ENCODE peak calls at places on chromosomes 6 and 20, in six cellular contexts. I is DND-41, A is MM.1S, B is adrenal gland, H is mammary epithelial cell, U is right cardiac atrium. E is an unnamed sample.

GRCh38 chr6:87794922-87795885 is 93.2 kb upstream of the AKIRIN2 start:
- DNase-seq in I (no peak), A (no peak), B (peak; percentile 53), H (no peak), U (no peak), E (no peak)

GRCh38 chr6:45577836-45578504 is 200.2 kb upstream of the SUPT3H start:
- DNase-seq in I (no peak), A (no peak), B (peak; percentile 10), H (no peak), U (no peak), E (peak; percentile 34)

GRCh38 chr6:52500268-52501129 is 76.4 kb downstream of the TRAM2 start:
- DNase-seq in I (no peak), A (no peak), B (no peak), H (no peak), U (peak; percentile 72), E (no peak)

GRCh38 chr20:5933802-5934436 is 16.4 kb downstream of the TRMT6 start:
- DNase-seq in I (no peak), A (peak; percentile 20), B (peak; percentile 25), H (no peak), U (no peak), E (peak; percentile 18)

GRCh38 chr20:58636396-58636982 is 14.6 kb upstream of the STX16 start:
- DNase-seq in I (no peak), A (no peak), B (no peak), H (no peak), U (no peak), E (no peak)

GRCh38 chr6:148335582-148335981 is 7.1 kb upstream of the SASH1 start:
- DNase-seq in I (no peak), A (no peak), B (no peak), H (peak; percentile 68), U (no peak), E (peak; percentile 35)

GRCh38 chr20:53570446-53571276 is 23.0 kb downstream of the ZNF217 start:
- DNase-seq in I (peak; percentile 2), A (no peak), B (no peak), H (no peak), U (no peak), E (peak; percentile 23)

GRCh38 chr6:31402324-31403282 is 792 bp upstream of the MICA start:
- DNase-seq in I (peak; percentile 56), A (peak; percentile 56), B (peak; percentile 60), H (no peak), U (no peak), E (peak; percentile 23)

GRCh38 chr6:110511401-110511800 is 35.0 kb upstream of the SLC22A16 start:
- DNase-seq in I (no peak), A (no peak), B (no peak), H (no peak), U (no peak), E (no peak)

GRCh38 chr6:7045331-7045730 is 62.4 kb upstream of the RREB1 start:
- DNase-seq in I (no peak), A (no peak), B (no peak), H (no peak), U (no peak), E (no peak)

GRCh38 chr6:29748391-29749352 is 25.4 kb downstream of the HLA-F start:
- DNase-seq in I (no peak), A (peak; percentile 77), B (peak; percentile 96), H (peak; percentile 91), U (peak; percentile 97), E (peak; percentile 95)

GRCh38 chr6:169867751-169868191 is 116.3 kb downstream of the ERMARD start:
- DNase-seq in I (no peak), A (no peak), B (no peak), H (no peak), U (no peak), E (no peak)

GRCh38 chr6:4466260-4466659 is 309.9 kb upstream of the CDYL start:
- DNase-seq in I (no peak), A (no peak), B (peak; percentile 20), H (no peak), U (no peak), E (no peak)

GRCh38 chr20:54293526-54293925 is 85.6 kb downstream of the PFDN4 start:
- DNase-seq in I (no peak), A (no peak), B (peak; percentile 2), H (no peak), U (no peak), E (no peak)

GRCh38 chr20:5312518-5312917 is 4.2 kb downstream of the PROKR2 start:
- DNase-seq in I (no peak), A (no peak), B (no peak), H (no peak), U (no peak), E (no peak)

GRCh38 chr20:49969946-49970345 is 12.8 kb upstream of the SNAI1 start:
- DNase-seq in I (no peak), A (peak; percentile 76), B (no peak), H (peak; percentile 49), U (no peak), E (no peak)

GRCh38 chr20:49965781-49966304 is 16.9 kb upstream of the SNAI1 start:
- DNase-seq in I (no peak), A (no peak), B (no peak), H (no peak), U (no peak), E (no peak)

GRCh38 chr20:49969234-49969633 is 13.5 kb upstream of the SNAI1 start:
- DNase-seq in I (no peak), A (peak; percentile 48), B (no peak), H (no peak), U (no peak), E (no peak)

GRCh38 chr20:49961413-49961812 is 21.4 kb upstream of the SNAI1 start:
- DNase-seq in I (no peak), A (no peak), B (no peak), H (no peak), U (no peak), E (no peak)

GRCh38 chr20:49964964-49965780 is 17.6 kb upstream of the SNAI1 start:
- DNase-seq in I (peak; percentile 34), A (peak; percentile 32), B (peak; percentile 29), H (no peak), U (no peak), E (peak; percentile 51)
- H3K27ac ChIP-seq in I (no peak overlapping the region), A (no peak overlapping the region), B (no peak overlapping the region), H (no peak overlapping the region), U (no peak overlapping the region), E (peak overlapping the region; percentile 53)

DNA sequence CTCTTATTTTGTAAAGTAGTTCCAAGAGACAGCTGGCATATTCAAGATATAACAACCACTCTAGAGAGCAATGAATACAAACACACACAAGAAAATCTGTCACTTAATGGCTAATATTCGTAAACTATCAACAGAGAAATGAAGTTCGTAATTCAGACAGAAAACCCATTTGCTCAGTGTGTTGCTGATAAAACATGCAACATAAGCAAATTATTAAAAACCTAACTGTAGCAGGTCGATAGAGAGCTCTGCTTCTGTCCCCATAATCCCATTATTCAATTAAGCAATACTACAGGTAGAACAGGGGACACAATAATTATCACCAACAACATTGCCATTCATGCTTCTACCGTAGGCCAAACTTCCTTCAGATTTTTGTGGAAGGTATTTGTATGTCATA is 714.4 kb upstream of the MARCKS start:
- DNase-seq in I (no peak), A (no peak), B (no peak), H (no peak), U (no peak), E (no peak)
- H3K9me3 ChIP-seq in I (no peaks in the 10 kb centered on the region), A (no peaks in the 10 kb centered on the region), B (no peaks in the 10 kb centered on the region), H (no peaks in the 10 kb centered on the region), U (no peaks in the 10 kb centered on the region), E (no peaks in the 10 kb centered on the region)

DNA sequence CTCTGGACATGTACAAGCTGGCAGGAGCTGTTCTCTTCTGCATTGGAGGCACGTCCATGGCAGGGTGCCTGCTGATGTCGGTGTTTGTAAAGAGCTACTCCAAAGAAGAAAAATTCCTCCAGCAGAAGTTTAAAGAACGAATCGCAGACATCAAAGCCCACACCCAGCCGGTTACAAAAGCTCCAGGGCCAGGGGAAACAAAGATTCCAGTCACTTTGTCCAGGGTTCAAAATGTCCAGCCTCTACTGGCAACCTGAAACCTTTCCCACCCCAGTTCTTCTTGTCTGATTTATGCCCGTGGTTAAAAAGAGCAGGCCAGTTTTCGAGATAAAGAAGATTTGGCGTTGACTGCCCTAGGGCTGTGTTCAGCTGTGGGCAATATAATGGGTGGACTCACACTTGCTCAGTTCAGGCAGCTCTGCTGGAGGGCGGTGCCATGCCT is 19.7 kb downstream of the NRSN1 start:
- DNase-seq in I (no peak), A (no peak), B (no peak), H (no peak), U (no peak), E (no peak)
- H3K27ac ChIP-seq in I (no peak overlapping the region), A (no peak overlapping the region), B (no peak overlapping the region), H (no peak overlapping the region), U (no peak overlapping the region), E (no peak overlapping the region)

GRCh38 chr20:57070296-57070695 is 196.1 kb downstream of the BMP7 start:
- DNase-seq in I (no peak), A (no peak), B (no peak), H (no peak), U (no peak), E (no peak)

GRCh38 chr20:57069442-57069841 is 197.0 kb downstream of the BMP7 start:
- DNase-seq in I (no peak), A (no peak), B (no peak), H (no peak), U (no peak), E (no peak)

GRCh38 chr20:57073402-57073801 is 193.0 kb downstream of the BMP7 start:
- DNase-seq in I (no peak), A (no peak), B (no peak), H (no peak), U (no peak), E (no peak)

GRCh38 chr20:57072184-57072583 is 194.3 kb downstream of the BMP7 start:
- DNase-seq in I (no peak), A (no peak), B (no peak), H (no peak), U (no peak), E (no peak)

GRCh38 chr20:57071283-57071701 is 195.1 kb downstream of the BMP7 start:
- DNase-seq in I (no peak), A (no peak), B (peak; percentile 9), H (no peak), U (no peak), E (peak; percentile 48)
- H3K9me3 ChIP-seq in I (no peaks in the 10 kb centered on the region), A (no peaks in the 10 kb centered on the region), B (no peaks in the 10 kb centered on the region), H (no peaks in the 10 kb centered on the region), U (no peaks in the 10 kb centered on the region), E (no peaks in the 10 kb centered on the region)

GRCh38 chr20:48694466-48694865 is 133.3 kb downstream of the PREX1 start:
- DNase-seq in I (no peak), A (no peak), B (no peak), H (no peak), U (no peak), E (no peak)

GRCh38 chr20:48690888-48691287 is 136.9 kb downstream of the PREX1 start:
- DNase-seq in I (no peak), A (no peak), B (peak; percentile 83), H (no peak), U (no peak), E (no peak)

GRCh38 chr20:48689874-48690571 is 137.8 kb downstream of the PREX1 start:
- DNase-seq in I (no peak), A (no peak), B (no peak), H (no peak), U (no peak), E (no peak)

GRCh38 chr20:48689388-48689787 is 138.4 kb downstream of the PREX1 start:
- DNase-seq in I (no peak), A (no peak), B (no peak), H (no peak), U (no peak), E (no peak)

DNA sequence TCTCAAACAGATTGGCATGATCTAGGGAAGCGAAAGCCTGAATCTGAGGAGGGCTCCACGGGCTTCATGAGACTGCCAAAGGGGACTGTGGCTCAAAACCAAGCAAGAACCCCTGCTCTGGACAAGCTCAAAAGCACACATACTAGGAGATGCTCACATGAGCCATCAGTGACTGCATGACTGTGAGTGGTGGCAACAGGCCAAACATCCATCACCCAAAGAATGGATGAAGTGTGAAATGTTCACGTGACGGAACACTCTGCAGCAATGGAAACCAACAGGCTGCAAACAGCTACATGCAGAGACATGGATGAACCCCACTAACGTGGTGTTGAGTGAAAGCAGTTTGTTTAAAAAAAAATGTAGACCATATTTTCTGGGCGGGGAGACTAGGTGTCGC is 136.3 kb downstream of the PREX1 start:
- DNase-seq in I (no peak), A (no peak), B (no peak), H (no peak), U (no peak), E (no peak)
- H3K27ac ChIP-seq in I (no peak overlapping the region), A (no peak overlapping the region), B (no peak overlapping the region), H (no peak overlapping the region), U (no peak overlapping the region), E (no peak overlapping the region)